ENCODE peak calls at places on chromosome 16, in ten cellular contexts. J, U, O, C, Q, Y, S, B, F and R are unnamed samples.
A peak's percentile ranks its signal among the peaks of the same experiment; 100 is the strongest.

GRCh38 chr16:83953796-83954576 is 946 bp downstream of the OSGIN1 start:
- DNase-seq in Y (no peak), J (no peak), C (no peak), B (peak; percentile 70), U (no peak), O (no peak), Q (no peak), F (no peak), S (no peak), R (no peak)

GRCh38 chr16:67499159-67499558 is 15.8 kb upstream of the AGRP start:
- DNase-seq in Y (no peak), J (no peak), B (no peak), F (peak; percentile 78), U (no peak), O (no peak), Q (no peak), C (no peak), S (no peak), R (no peak)

GRCh38 chr16:51166116-51166515 is 15.0 kb upstream of the SALL1 start:
- DNase-seq in F (no peak), J (no peak), C (no peak), Q (no peak), O (no peak), U (no peak), S (no peak), Y (no peak), B (no peak), R (no peak)

GRCh38 chr16:14011846-14012245 is 59.3 kb upstream of the MRTFB start:
- DNase-seq in C (no peak), O (no peak), Y (no peak), S (no peak), Q (no peak), B (no peak), U (no peak), F (no peak), J (no peak), R (no peak)

GRCh38 chr16:87263418-87264052 is 53.7 kb downstream of the C16orf95 start:
- DNase-seq in O (no peak), S (no peak), Q (no peak), U (no peak), Y (no peak), F (no peak), C (no peak), B (no peak), J (no peak), R (no peak)

GRCh38 chr16:11087691-11088431 is 143.5 kb downstream of the CLEC16A start:
- DNase-seq in Y (no peak), B (peak; percentile 38), F (no peak), J (no peak), U (no peak), Q (no peak), S (no peak), O (no peak), C (no peak), R (no peak)

GRCh38 chr16:85171004-85171808 is 58.9 kb upstream of the CIBAR2 start:
- DNase-seq in B (no peak), Y (no peak), O (no peak), C (no peak), F (no peak), U (no peak), Q (no peak), J (no peak), S (no peak), R (no peak)

GRCh38 chr16:13950821-13951547 is 31.0 kb downstream of the ERCC4 start:
- DNase-seq in O (no peak), F (no peak), C (no peak), B (no peak), Q (no peak), J (no peak), U (no peak), S (no peak), Y (no peak), R (no peak)

GRCh38 chr16:14307623-14308356 is 236.7 kb downstream of the MRTFB start:
- DNase-seq in U (no peak), J (no peak), O (no peak), F (no peak), Q (peak; percentile 52), Y (no peak), C (no peak), B (no peak), S (no peak), R (no peak)

GRCh38 chr16:75455677-75456076 is 8.8 kb downstream of the TMEM170A start:
- DNase-seq in J (no peak), Q (no peak), C (no peak), Y (no peak), S (no peak), F (no peak), O (no peak), U (no peak), B (no peak), R (no peak)

GRCh38 chr16:48405907-48406306 is 20.7 kb upstream of the SIAH1 start:
- DNase-seq in O (no peak), S (no peak), Q (no peak), Y (no peak), U (no peak), B (no peak), C (no peak), F (no peak), J (no peak), R (no peak)

GRCh38 chr16:50776042-50776441 is 34.2 kb downstream of the CYLD start:
- DNase-seq in Y (no peak), F (no peak), O (no peak), J (no peak), U (no peak), S (no peak), C (no peak), B (no peak), Q (no peak), R (no peak)

GRCh38 chr16:23739516-23739915 is 15.3 kb upstream of the CHP2 start:
- DNase-seq in C (no peak), O (no peak), Y (no peak), J (no peak), B (no peak), Q (no peak), U (no peak), S (no peak), F (no peak), R (no peak)

GRCh38 chr16:47713225-47713595 is 252.1 kb downstream of the PHKB start:
- DNase-seq in U (no peak), J (no peak), C (peak; percentile 70), F (no peak), B (no peak), S (peak; percentile 33), Q (no peak), O (no peak), Y (no peak), R (peak; percentile 5)

GRCh38 chr16:49698416-49698815 is 157.5 kb downstream of the ZNF423 start:
- DNase-seq in C (no peak), J (no peak), Q (no peak), B (no peak), O (no peak), Y (no peak), S (no peak), U (no peak), F (no peak), R (no peak)

GRCh38 chr16:48526058-48526957 is 83.7 kb downstream of the N4BP1 start:
- DNase-seq in C (no peak), J (no peak), B (peak; percentile 73), S (no peak), O (no peak), F (no peak), Q (no peak), U (no peak), Y (no peak), R (no peak)

GRCh38 chr16:70699696-70700095 is 13.8 kb upstream of the MTSS2 start:
- DNase-seq in S (no peak), F (no peak), U (no peak), O (no peak), B (no peak), Q (no peak), C (no peak), Y (no peak), J (no peak), R (no peak)

GRCh38 chr16:67039260-67040020 is 10.5 kb downstream of the CBFB start:
- DNase-seq in F (no peak), Q (no peak), U (no peak), S (no peak), O (no peak), B (no peak), J (no peak), C (no peak), Y (no peak), R (no peak)

GRCh38 chr16:69311533-69312388 is 611 bp downstream of the VPS4A start:
- DNase-seq in U (no peak), Y (peak; percentile 41), C (no peak), B (peak; percentile 54), O (peak; percentile 23), F (peak; percentile 13), S (no peak), J (no peak), Q (peak; percentile 50), R (no peak)